ENCODE peak calls at places on chromosomes 16 and 17, in eight cellular contexts. S is NCI-H69; M is AG09319; L is stimulated activated CD4-positive, alpha-beta T cell treated with anti-CD3 and anti-CD28 coated beads, Interleukin-2, amount 100 ng/mL, for 24 hours; F is lower leg skin; V is SW480; W is substantia nigra; G is CD8-positive, alpha-beta memory T cell. H is an unnamed sample.
A peak's percentile ranks its signal among the peaks of the same experiment; 100 is the strongest.

GRCh38 chr16:82081271-82081670 is 46.2 kb downstream of the HSD17B2 start:
- DNase-seq in S (no peak), W (no peak), M (no peak), V (no peak), G (no peak), L (no peak), F (no peak), H (no peak)

GRCh38 chr16:14347706-14348105 is 276.6 kb downstream of the MRTFB start:
- DNase-seq in S (no peak), W (no peak), F (no peak), L (no peak), M (no peak), V (no peak), G (no peak), H (no peak)

GRCh38 chr17:59335685-59336084 is 4.2 kb downstream of the YPEL2 start:
- DNase-seq in W (no peak), L (no peak), G (no peak), F (no peak), M (no peak), V (no peak), S (no peak), H (no peak)

GRCh38 chr16:51151435-51151950 is 423 bp upstream of the SALL1 start:
- DNase-seq in F (no peak), S (peak; percentile 47), V (no peak), L (no peak), W (peak; percentile 97), M (peak; percentile 64), G (no peak), H (peak; percentile 68)

GRCh38 chr17:7634384-7634783 is 4.4 kb downstream of the SHBG start:
- DNase-seq in W (peak; percentile 47), F (no peak), V (peak; percentile 31), S (peak; percentile 12), M (no peak), L (peak; percentile 34), G (no peak), H (no peak)

GRCh38 chr16:1155353-1156110 is 2.6 kb downstream of the CACNA1H start:
- DNase-seq in S (peak; percentile 52), V (no peak), G (no peak), W (no peak), F (no peak), L (no peak), M (no peak), H (no peak)

GRCh38 chr16:57892041-57892440 is 78.9 kb downstream of the CNGB1 start:
- DNase-seq in L (no peak), S (no peak), V (peak; percentile 28), F (no peak), W (no peak), G (no peak), M (peak; percentile 86), H (peak; percentile 80)

GRCh38 chr16:85227924-85228462 is 115.7 kb upstream of the CIBAR2 start:
- DNase-seq in M (no peak), G (no peak), V (no peak), S (peak; percentile 79), L (no peak), F (no peak), W (no peak), H (peak; percentile 6)

GRCh38 chr16:87806608-87807546 is 41.1 kb upstream of the KLHDC4 start:
- DNase-seq in L (peak; percentile 62), W (no peak), G (no peak), V (peak; percentile 98), S (peak; percentile 94), M (peak; percentile 90), F (peak; percentile 89), H (peak; percentile 69)

GRCh38 chr17:79388556-79389295 is 222.1 kb downstream of the RBFOX3 start:
- DNase-seq in M (no peak), V (peak; percentile 57), F (no peak), L (peak; percentile 33), W (peak; percentile 23), S (peak; percentile 72), G (no peak), H (peak; percentile 0)